ENCODE peak calls at places on chromosome 1, in ten cellular contexts. K, A, I, Z, D, S, H, W, X and B are unnamed samples.
A peak's percentile ranks its signal among the peaks of the same experiment; 100 is the strongest.

GRCh38 chr1:3275471-3276340 is 178.8 kb upstream of the ARHGEF16 start:
- DNase-seq in S (no peak), I (peak; percentile 45), Z (no peak), A (no peak), D (no peak), W (no peak), H (no peak), X (no peak), K (peak; percentile 85), B (no peak)

GRCh38 chr1:111453706-111454105 is 4.4 kb downstream of the ATP5PB start:
- DNase-seq in I (no peak), Z (no peak), H (no peak), A (no peak), S (no peak), D (no peak), X (no peak), W (no peak), K (no peak), B (no peak)

GRCh38 chr1:11828511-11828910 is 19.1 kb downstream of the NPPA start:
- DNase-seq in H (no peak), A (no peak), K (no peak), I (no peak), W (no peak), X (no peak), S (no peak), D (no peak), Z (no peak), B (no peak)

GRCh38 chr1:185670187-185670627 is 64.0 kb upstream of the HMCN1 start:
- DNase-seq in I (no peak), W (peak; percentile 68), K (peak; percentile 61), H (peak; percentile 75), D (peak; percentile 62), X (no peak), Z (peak; percentile 35), A (no peak), S (no peak), B (no peak)

GRCh38 chr1:109824349-109825115 is 60.8 kb upstream of the EPS8L3 start:
- DNase-seq in A (no peak), H (no peak), W (no peak), X (no peak), S (no peak), I (no peak), D (no peak), Z (no peak), K (peak; percentile 18), B (no peak)

GRCh38 chr1:64733576-64734288 is 11.1 kb upstream of the RAVER2 start:
- DNase-seq in H (no peak), W (peak; percentile 29), S (no peak), K (no peak), Z (no peak), X (no peak), D (no peak), A (no peak), I (no peak), B (no peak)

GRCh38 chr1:192343304-192343703 is 26.5 kb downstream of the RGS21 start:
- DNase-seq in X (no peak), I (no peak), H (no peak), Z (no peak), D (no peak), K (no peak), A (no peak), W (peak; percentile 52), S (no peak), B (no peak)

GRCh38 chr1:32592953-32593352 is 53.7 kb downstream of the ZBTB8A start:
- DNase-seq in X (no peak), Z (no peak), A (no peak), K (no peak), W (no peak), S (no peak), D (no peak), I (no peak), H (no peak), B (no peak)

GRCh38 chr1:36068866-36069265 is 15.0 kb upstream of the TEKT2 start:
- DNase-seq in H (no peak), K (no peak), S (no peak), D (no peak), W (peak; percentile 87), I (no peak), X (no peak), A (no peak), Z (no peak), B (no peak)

GRCh38 chr1:200376521-200376920 is 33.3 kb downstream of the ZNF281 start:
- DNase-seq in S (no peak), K (no peak), H (no peak), X (peak; percentile 54), A (no peak), D (no peak), Z (peak; percentile 74), W (no peak), I (no peak), B (peak; percentile 74)

GRCh38 chr1:10530281-10530740 is 55.6 kb downstream of the PEX14 start:
- DNase-seq in K (peak; percentile 76), D (peak; percentile 87), W (peak; percentile 89), X (no peak), A (no peak), Z (peak; percentile 73), I (peak; percentile 40), H (peak; percentile 52), S (peak; percentile 73), B (no peak)

GRCh38 chr1:244941121-244941520 is 76.8 kb upstream of the HNRNPU start:
- DNase-seq in X (no peak), H (no peak), Z (no peak), A (no peak), W (no peak), K (no peak), S (no peak), D (no peak), I (no peak), B (no peak)

GRCh38 chr1:98277111-98277510 is 356.3 kb upstream of the DPYD start:
- DNase-seq in Z (peak; percentile 45), A (no peak), D (peak; percentile 30), I (no peak), S (no peak), W (peak; percentile 45), K (peak; percentile 16), H (no peak), X (no peak), B (no peak)

GRCh38 chr1:91545506-91546300 is 45.1 kb downstream of the CDC7 start:
- DNase-seq in W (no peak), X (no peak), A (no peak), K (no peak), Z (no peak), D (no peak), I (no peak), S (no peak), H (no peak), B (no peak)

GRCh38 chr1:225962440-225962975 is 21.5 kb upstream of the LEFTY2 start:
- DNase-seq in K (peak; percentile 37), A (no peak), Z (no peak), I (peak; percentile 57), W (peak; percentile 72), H (peak; percentile 79), S (peak; percentile 71), X (no peak), D (peak; percentile 61), B (no peak)

GRCh38 chr1:89799495-89799894 is 21.3 kb upstream of the LRRC8D start:
- DNase-seq in Z (peak; percentile 30), K (no peak), D (no peak), X (no peak), I (no peak), H (no peak), A (no peak), W (no peak), S (no peak), B (no peak)
- H3K27ac ChIP-seq in Z (no peak overlapping the region), K (no peak overlapping the region), D (no peak overlapping the region), X (no peak overlapping the region), I (no peak overlapping the region), H (no peak overlapping the region), A (no peak overlapping the region), W (no peak overlapping the region), S (no peak overlapping the region), B (no peak overlapping the region)

GRCh38 chr1:5892370-5892769 is 99.9 kb downstream of the NPHP4 start:
- DNase-seq in I (no peak), D (no peak), A (no peak), W (no peak), H (no peak), X (no peak), S (no peak), Z (no peak), K (no peak), B (no peak)
- H3K27ac ChIP-seq in I (no peak overlapping the region), D (no peak overlapping the region), A (no peak overlapping the region), W (no peak overlapping the region), H (no peak overlapping the region), X (no peak overlapping the region), S (no peak overlapping the region), Z (no peak overlapping the region), K (no peak overlapping the region), B (no peak overlapping the region)

GRCh38 chr1:162676087-162676486 is 43.8 kb downstream of the DDR2 start:
- DNase-seq in X (no peak), I (no peak), S (no peak), W (no peak), A (no peak), K (no peak), D (peak; percentile 33), Z (no peak), H (peak; percentile 67), B (no peak)
- H3K27ac ChIP-seq in X (no peak overlapping the region), I (no peak overlapping the region), S (peak overlapping the region; percentile 2), W (no peak overlapping the region), A (no peak overlapping the region), K (peak overlapping the region; percentile 31), D (peak overlapping the region; percentile 29), Z (no peak overlapping the region), H (no peak overlapping the region), B (no peak overlapping the region)

GRCh38 chr1:183090386-183091006 is 67.3 kb downstream of the LAMC1 start:
- DNase-seq in W (peak; percentile 9), X (no peak), K (no peak), H (peak; percentile 80), D (no peak), S (no peak), I (peak; percentile 33), A (no peak), Z (no peak), B (no peak)
- H3K27ac ChIP-seq in W (no peak overlapping the region), X (no peak overlapping the region), K (no peak overlapping the region), H (peak overlapping the region; percentile 6), D (peak overlapping the region; percentile 40), S (no peak overlapping the region), I (peak overlapping the region; percentile 17), A (no peak overlapping the region), Z (no peak overlapping the region), B (no peak overlapping the region)

DNA sequence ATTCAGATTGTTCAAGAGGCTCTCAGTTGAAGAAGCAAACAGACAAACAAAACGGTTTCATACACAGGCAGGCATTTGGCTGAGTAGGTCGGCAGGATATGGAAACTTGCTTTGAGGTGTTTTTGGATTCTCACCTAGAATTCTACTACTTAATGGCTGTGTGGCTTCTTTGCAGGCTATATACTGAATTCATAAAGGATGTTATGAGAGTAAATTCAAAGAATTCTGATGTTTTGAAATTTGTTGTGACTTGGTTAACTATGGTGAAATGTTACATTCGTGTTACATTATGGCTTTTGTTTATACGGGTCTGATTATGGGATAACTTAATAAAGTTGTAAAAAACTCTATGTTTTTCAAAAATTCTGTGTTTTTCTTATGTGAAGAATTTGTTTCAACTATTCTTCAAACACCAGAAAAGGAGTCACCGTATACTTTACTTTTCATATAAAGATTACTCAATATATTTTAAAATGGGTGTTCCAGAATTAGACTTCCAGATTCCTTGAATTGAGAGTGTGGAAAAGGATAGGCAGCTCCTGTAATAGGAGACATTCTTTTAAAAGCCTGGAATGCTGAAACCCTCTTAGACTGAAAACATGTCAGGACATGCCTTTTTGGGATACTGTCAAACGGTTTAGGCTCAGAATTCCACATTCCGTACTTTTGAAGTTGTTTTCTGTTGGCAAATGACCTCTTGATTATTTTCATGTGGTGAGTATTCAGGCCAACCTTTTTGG is 8.2 kb upstream of the IRF2BP2 start:
- DNase-seq in K (peak; percentile 56), W (peak; percentile 62), D (no peak), H (no peak), Z (peak; percentile 75), S (no peak), X (no peak), A (no peak), I (no peak), B (no peak)
- H3K27ac ChIP-seq in K (peak overlapping the region; percentile 89), W (peak overlapping the region; percentile 79), D (peak overlapping the region; percentile 92), H (no peak overlapping the region), Z (peak overlapping the region; percentile 95), S (peak overlapping the region; percentile 95), X (peak overlapping the region; percentile 76), A (no peak overlapping the region), I (no peak overlapping the region), B (peak overlapping the region; percentile 91)